ENCODE peak calls at places on chromosomes 5 and 9, in four cellular contexts. J is GM23248, E is lung, Y is spleen. M is an unnamed sample. For H3K4me1, H3K36me3 and H3K9me3, the result is how much of the 10 kb centered on the place peaks cover.

GRCh38 chr9:130431536-130432303 is 13.0 kb upstream of the ASS1 start:
- DNase-seq in J (no peak), E (no peak), Y (no peak), M (no peak)

GRCh38 chr5:119578937-119579336 is 50.4 kb upstream of the FAM170A start:
- DNase-seq in J (peak), E (no peak), Y (no peak), M (no peak)

GRCh38 chr9:116287721-116288120 is 134.1 kb downstream of the PAPPA start:
- DNase-seq in J (peak), E (no peak), Y (no peak), M (peak)

GRCh38 chr5:32278403-32278802 is 34.3 kb downstream of the MTMR12 start:
- DNase-seq in J (peak), E (no peak), Y (no peak), M (peak)

GRCh38 chr9:137296214-137297059 is 5.6 kb downstream of the NRARP start:
- DNase-seq in J (no peak), E (no peak), Y (no peak), M (no peak)

GRCh38 chr9:16656432-16657169 is 213.9 kb downstream of the BNC2 start:
- DNase-seq in J (no peak), E (no peak), Y (no peak), M (no peak)

GRCh38 chr5:92909545-92909962 is 671.5 kb downstream of the NR2F1-AS1 start:
- DNase-seq in J (peak), E (no peak), Y (no peak), M (peak)

GRCh38 chr5:16712600-16712999 is 95.8 kb upstream of the RETREG1 start:
- DNase-seq in J (no peak), E (no peak), Y (no peak), M (peak)

GRCh38 chr9:70101265-70101664 is 57.6 kb downstream of the MAMDC2 start:
- DNase-seq in J (peak), E (no peak), Y (no peak), M (no peak)

GRCh38 chr9:106758911-106759310 is 104.1 kb upstream of the ZNF462 start:
- DNase-seq in J (no peak), E (no peak), Y (no peak), M (peak)

GRCh38 chr9:113608082-113608685 is 144.7 kb downstream of the RGS3 start:
- DNase-seq in J (no peak), E (no peak), Y (peak), M (no peak)
- H3K4me1 ChIP-seq in J (under half), E (under half), Y (under half), M (under half)

GRCh38 chr5:646396-647201 is 34.5 kb downstream of the CEP72 start:
- DNase-seq in J (no peak), E (no peak), Y (peak), M (no peak)

GRCh38 chr5:644509-644908 is 32.4 kb downstream of the CEP72 start:
- DNase-seq in J (no peak), E (no peak), Y (peak), M (no peak)

GRCh38 chr5:643811-644271 is 31.7 kb downstream of the CEP72 start:
- DNase-seq in J (no peak), E (no peak), Y (peak), M (no peak)

GRCh38 chr5:644971-645370 is 32.8 kb downstream of the CEP72 start:
- DNase-seq in J (no peak), E (no peak), Y (peak), M (no peak)

GRCh38 chr5:645421-645820 is 33.3 kb downstream of the CEP72 start:
- DNase-seq in J (no peak), E (no peak), Y (peak), M (no peak)
- H3K36me3 ChIP-seq in J (under half), E (under half), Y (half or more), M (under half)

DNA sequence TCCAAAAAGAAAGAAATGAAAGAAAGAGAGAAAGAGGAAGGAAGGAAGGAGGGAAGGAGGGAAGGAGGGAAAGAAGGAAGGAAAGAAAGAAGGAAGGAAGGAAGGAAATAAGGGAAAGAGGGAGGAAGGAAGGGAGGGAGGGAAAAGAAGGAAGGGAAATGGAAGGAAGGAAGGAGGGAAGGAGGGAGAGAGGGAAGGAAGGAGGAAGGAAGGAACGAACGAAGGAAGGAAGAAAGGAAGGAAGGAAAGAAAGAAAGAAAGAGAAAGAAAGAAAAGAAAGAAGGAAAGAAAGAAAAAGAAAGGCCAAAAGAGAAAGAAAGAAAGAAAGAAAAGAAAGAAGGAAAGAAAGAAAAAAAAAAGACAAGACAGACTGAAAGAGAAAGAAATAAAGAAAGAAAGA is 263.9 kb upstream of the ATP10B start:
- DNase-seq in J (no peak), E (no peak), Y (no peak), M (no peak)
- H3K9me3 ChIP-seq in J (under half), E (under half), Y (under half), M (under half)

GRCh38 chr9:6893350-6894131 is 135.8 kb downstream of the KDM4C start:
- DNase-seq in J (no peak), E (no peak), Y (no peak), M (no peak)
- H3K4me1 ChIP-seq in J (under half), E (under half), Y (under half), M (under half)

DNA sequence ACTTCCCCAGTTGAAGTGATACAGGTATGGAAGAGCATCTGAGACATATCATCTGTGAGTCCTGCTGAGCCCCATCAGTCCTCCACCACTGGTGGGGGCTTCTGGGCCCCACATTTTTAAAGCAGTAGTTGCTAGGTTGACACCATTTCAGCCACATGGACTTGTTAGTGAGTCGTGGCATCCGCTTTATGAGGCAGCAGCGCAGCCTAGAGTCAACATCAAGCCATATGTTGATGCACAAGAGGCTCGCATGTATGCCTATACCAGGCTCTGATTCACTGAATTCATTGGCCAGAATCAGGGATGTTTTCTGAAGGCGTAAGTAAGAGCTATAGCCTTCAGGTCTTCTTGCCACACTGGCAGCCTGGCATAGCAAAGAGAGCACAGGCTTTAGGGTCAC is 26.8 kb downstream of the ZNF346 start:
- DNase-seq in J (no peak), E (no peak), Y (no peak), M (no peak)
- H3K36me3 ChIP-seq in J (under half), E (under half), Y (half or more), M (half or more)

GRCh38 chr5:10533218-10533617 is 30.7 kb upstream of the ANKRD33B start:
- DNase-seq in J (no peak), E (no peak), Y (no peak), M (no peak)

GRCh38 chr5:10528056-10528816 is 35.6 kb upstream of the ANKRD33B start:
- DNase-seq in J (peak), E (no peak), Y (no peak), M (peak)

GRCh38 chr5:10532421-10532820 is 31.4 kb upstream of the ANKRD33B start:
- DNase-seq in J (no peak), E (no peak), Y (peak), M (no peak)

GRCh38 chr5:10528827-10529226 is 35.0 kb upstream of the ANKRD33B start:
- DNase-seq in J (no peak), E (no peak), Y (no peak), M (no peak)

GRCh38 chr5:10530601-10531320 is 33.1 kb upstream of the ANKRD33B start:
- DNase-seq in J (no peak), E (no peak), Y (no peak), M (no peak)
- H3K9me3 ChIP-seq in J (under half), E (under half), Y (under half), M (under half)

GRCh38 chr5:59208468-59208867 is 625.6 kb downstream of the RAB3C start:
- DNase-seq in J (no peak), E (no peak), Y (no peak), M (no peak)
- H3K4me1 ChIP-seq in J (under half), E (under half), Y (under half), M (under half)

GRCh38 chr5:102902647-102903046 is 147.5 kb downstream of the PAM start:
- DNase-seq in J (no peak), E (no peak), Y (no peak), M (no peak)
- H3K36me3 ChIP-seq in J (under half), E (under half), Y (under half), M (under half)

GRCh38 chr9:135004772-135005171 is 82.7 kb upstream of the OLFM1 start:
- DNase-seq in J (no peak), E (no peak), Y (no peak), M (no peak)

GRCh38 chr9:134996591-134997530 is 79.1 kb upstream of the FCN1 start:
- DNase-seq in J (no peak), E (no peak), Y (peak), M (no peak)

GRCh38 chr9:135000647-135001245 is 83.0 kb upstream of the FCN1 start:
- DNase-seq in J (no peak), E (no peak), Y (no peak), M (no peak)

GRCh38 chr9:135002336-135002735 is 84.6 kb upstream of the FCN1 start:
- DNase-seq in J (no peak), E (no peak), Y (peak), M (no peak)

GRCh38 chr9:135001526-135001925 is 83.8 kb upstream of the FCN1 start:
- DNase-seq in J (no peak), E (no peak), Y (peak), M (no peak)
- H3K9me3 ChIP-seq in J (under half), E (under half), Y (under half), M (half or more)

DNA sequence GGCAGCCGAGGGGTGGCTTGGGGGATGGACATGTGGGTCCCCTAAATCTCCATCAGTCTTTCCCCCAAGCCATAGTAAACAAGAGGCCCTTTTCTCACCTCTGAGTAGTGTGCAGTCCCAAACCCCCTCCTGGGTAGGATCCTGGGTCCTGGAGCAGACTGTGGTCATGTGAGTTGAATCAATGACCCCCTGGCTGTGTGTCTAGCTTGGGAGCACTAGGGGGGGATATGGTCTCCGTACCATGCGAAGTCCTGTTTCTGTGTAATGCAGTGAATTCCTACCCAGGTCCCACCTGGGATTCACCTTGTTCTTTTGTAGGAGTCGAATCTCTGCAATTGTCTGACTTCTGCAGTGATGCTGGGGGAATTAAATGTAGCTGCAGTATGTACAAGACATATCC is 66.2 kb downstream of the FGF18 start:
- DNase-seq in J (no peak), E (no peak), Y (no peak), M (no peak)
- H3K4me1 ChIP-seq in J (under half), E (under half), Y (under half), M (under half)

M was measured in adipocyte.